ENCODE peak calls at places on chromosomes 4 and X, in seven cellular contexts. One of them, this sample, is unnamed.

GRCh38 chrX:11766487-11766886 is 8.4 kb downstream of the MSL3 start:
- DNase-seq in IMR-90: no peak
- DNase-seq in stimulated activated CD4-positive, alpha-beta T cell treated with anti-CD3 and anti-CD28 coated beads, Interleukin-2, amount 100 ng/mL, for 4 hours: no peak
- DNase-seq in H4: no peak
- DNase-seq in activated T-helper 1 cell treated with anti-CD3 and anti-CD28 coated beads, Interleukin-12 subunit alpha, Interleukin-12 subunit beta, Interleukin-2, Interleukin-4 antibody, amounts not matched to agents 30 ng/mL and 10 ng/mL and 1 ng/mL, durations not matched to agents 14 hours and 24 hours and 36 hours: no peak
- DNase-seq in upper lobe of left lung: no peak
- DNase-seq in NCI-H2081 treated with DMSO at 0.1 percent for 48 hours: no peak
- DNase-seq in this sample: no peak

GRCh38 chrX:11244641-11245040 is 48.6 kb upstream of the AMELX start:
- DNase-seq in NCI-H2081 treated with DMSO at 0.1 percent for 48 hours: no peak
- DNase-seq in activated T-helper 1 cell treated with anti-CD3 and anti-CD28 coated beads, Interleukin-12 subunit alpha, Interleukin-12 subunit beta, Interleukin-2, Interleukin-4 antibody, amounts not matched to agents 30 ng/mL and 10 ng/mL and 1 ng/mL, durations not matched to agents 14 hours and 24 hours and 36 hours: no peak
- DNase-seq in H4: no peak
- DNase-seq in IMR-90: peak
- DNase-seq in stimulated activated CD4-positive, alpha-beta T cell treated with anti-CD3 and anti-CD28 coated beads, Interleukin-2, amount 100 ng/mL, for 4 hours: no peak
- DNase-seq in upper lobe of left lung: no peak
- DNase-seq in this sample: no peak

GRCh38 chr4:177554966-177555574 is 112.8 kb upstream of the AGA start:
- DNase-seq in stimulated activated CD4-positive, alpha-beta T cell treated with anti-CD3 and anti-CD28 coated beads, Interleukin-2, amount 100 ng/mL, for 4 hours: no peak
- DNase-seq in NCI-H2081 treated with DMSO at 0.1 percent for 48 hours: no peak
- DNase-seq in upper lobe of left lung: no peak
- DNase-seq in H4: peak
- DNase-seq in IMR-90: peak
- DNase-seq in activated T-helper 1 cell treated with anti-CD3 and anti-CD28 coated beads, Interleukin-12 subunit alpha, Interleukin-12 subunit beta, Interleukin-2, Interleukin-4 antibody, amounts not matched to agents 30 ng/mL and 10 ng/mL and 1 ng/mL, durations not matched to agents 14 hours and 24 hours and 36 hours: no peak
- DNase-seq in this sample: no peak

GRCh38 chr4:2791518-2792395 is 1.1 kb upstream of the SH3BP2 start:
- DNase-seq in NCI-H2081 treated with DMSO at 0.1 percent for 48 hours: no peak
- DNase-seq in upper lobe of left lung: no peak
- DNase-seq in H4: no peak
- DNase-seq in activated T-helper 1 cell treated with anti-CD3 and anti-CD28 coated beads, Interleukin-12 subunit alpha, Interleukin-12 subunit beta, Interleukin-2, Interleukin-4 antibody, amounts not matched to agents 30 ng/mL and 10 ng/mL and 1 ng/mL, durations not matched to agents 14 hours and 24 hours and 36 hours: no peak
- DNase-seq in stimulated activated CD4-positive, alpha-beta T cell treated with anti-CD3 and anti-CD28 coated beads, Interleukin-2, amount 100 ng/mL, for 4 hours: no peak
- DNase-seq in IMR-90: no peak
- DNase-seq in this sample: no peak

GRCh38 chrX:96707829-96708228 is 23.2 kb downstream of the DIAPH2 start:
- DNase-seq in H4: no peak
- DNase-seq in IMR-90: no peak
- DNase-seq in NCI-H2081 treated with DMSO at 0.1 percent for 48 hours: no peak
- DNase-seq in activated T-helper 1 cell treated with anti-CD3 and anti-CD28 coated beads, Interleukin-12 subunit alpha, Interleukin-12 subunit beta, Interleukin-2, Interleukin-4 antibody, amounts not matched to agents 30 ng/mL and 10 ng/mL and 1 ng/mL, durations not matched to agents 14 hours and 24 hours and 36 hours: no peak
- DNase-seq in stimulated activated CD4-positive, alpha-beta T cell treated with anti-CD3 and anti-CD28 coated beads, Interleukin-2, amount 100 ng/mL, for 4 hours: no peak
- DNase-seq in upper lobe of left lung: no peak
- DNase-seq in this sample: no peak

GRCh38 chr4:41526628-41527027 is 11.3 kb upstream of the LIMCH1 start:
- DNase-seq in H4: no peak
- DNase-seq in NCI-H2081 treated with DMSO at 0.1 percent for 48 hours: no peak
- DNase-seq in upper lobe of left lung: no peak
- DNase-seq in stimulated activated CD4-positive, alpha-beta T cell treated with anti-CD3 and anti-CD28 coated beads, Interleukin-2, amount 100 ng/mL, for 4 hours: no peak
- DNase-seq in activated T-helper 1 cell treated with anti-CD3 and anti-CD28 coated beads, Interleukin-12 subunit alpha, Interleukin-12 subunit beta, Interleukin-2, Interleukin-4 antibody, amounts not matched to agents 30 ng/mL and 10 ng/mL and 1 ng/mL, durations not matched to agents 14 hours and 24 hours and 36 hours: no peak
- DNase-seq in IMR-90: peak
- DNase-seq in this sample: no peak

GRCh38 chr4:5082381-5082780 is 31.1 kb downstream of the STK32B start:
- DNase-seq in activated T-helper 1 cell treated with anti-CD3 and anti-CD28 coated beads, Interleukin-12 subunit alpha, Interleukin-12 subunit beta, Interleukin-2, Interleukin-4 antibody, amounts not matched to agents 30 ng/mL and 10 ng/mL and 1 ng/mL, durations not matched to agents 14 hours and 24 hours and 36 hours: no peak
- DNase-seq in IMR-90: no peak
- DNase-seq in H4: no peak
- DNase-seq in NCI-H2081 treated with DMSO at 0.1 percent for 48 hours: no peak
- DNase-seq in upper lobe of left lung: no peak
- DNase-seq in stimulated activated CD4-positive, alpha-beta T cell treated with anti-CD3 and anti-CD28 coated beads, Interleukin-2, amount 100 ng/mL, for 4 hours: no peak
- DNase-seq in this sample: no peak

GRCh38 chrX:13627306-13627705 is 25.6 kb upstream of the TCEANC start:
- DNase-seq in upper lobe of left lung: no peak
- DNase-seq in stimulated activated CD4-positive, alpha-beta T cell treated with anti-CD3 and anti-CD28 coated beads, Interleukin-2, amount 100 ng/mL, for 4 hours: no peak
- DNase-seq in IMR-90: no peak
- DNase-seq in activated T-helper 1 cell treated with anti-CD3 and anti-CD28 coated beads, Interleukin-12 subunit alpha, Interleukin-12 subunit beta, Interleukin-2, Interleukin-4 antibody, amounts not matched to agents 30 ng/mL and 10 ng/mL and 1 ng/mL, durations not matched to agents 14 hours and 24 hours and 36 hours: no peak
- DNase-seq in H4: no peak
- DNase-seq in NCI-H2081 treated with DMSO at 0.1 percent for 48 hours: no peak
- DNase-seq in this sample: no peak

GRCh38 chr4:15577508-15577907 is 77.6 kb downstream of the FBXL5 start:
- DNase-seq in stimulated activated CD4-positive, alpha-beta T cell treated with anti-CD3 and anti-CD28 coated beads, Interleukin-2, amount 100 ng/mL, for 4 hours: no peak
- DNase-seq in IMR-90: peak
- DNase-seq in upper lobe of left lung: no peak
- DNase-seq in H4: no peak
- DNase-seq in NCI-H2081 treated with DMSO at 0.1 percent for 48 hours: no peak
- DNase-seq in activated T-helper 1 cell treated with anti-CD3 and anti-CD28 coated beads, Interleukin-12 subunit alpha, Interleukin-12 subunit beta, Interleukin-2, Interleukin-4 antibody, amounts not matched to agents 30 ng/mL and 10 ng/mL and 1 ng/mL, durations not matched to agents 14 hours and 24 hours and 36 hours: no peak
- DNase-seq in this sample: no peak

GRCh38 chr4:53043900-53044650 is 182.0 kb downstream of the RASL11B start:
- DNase-seq in upper lobe of left lung: no peak
- DNase-seq in NCI-H2081 treated with DMSO at 0.1 percent for 48 hours: no peak
- DNase-seq in stimulated activated CD4-positive, alpha-beta T cell treated with anti-CD3 and anti-CD28 coated beads, Interleukin-2, amount 100 ng/mL, for 4 hours: no peak
- DNase-seq in H4: no peak
- DNase-seq in IMR-90: no peak
- DNase-seq in activated T-helper 1 cell treated with anti-CD3 and anti-CD28 coated beads, Interleukin-12 subunit alpha, Interleukin-12 subunit beta, Interleukin-2, Interleukin-4 antibody, amounts not matched to agents 30 ng/mL and 10 ng/mL and 1 ng/mL, durations not matched to agents 14 hours and 24 hours and 36 hours: no peak
- DNase-seq in this sample: no peak

GRCh38 chr4:101865501-101866062 is 75.1 kb downstream of the BANK1 start:
- DNase-seq in IMR-90: peak
- DNase-seq in NCI-H2081 treated with DMSO at 0.1 percent for 48 hours: no peak
- DNase-seq in upper lobe of left lung: no peak
- DNase-seq in stimulated activated CD4-positive, alpha-beta T cell treated with anti-CD3 and anti-CD28 coated beads, Interleukin-2, amount 100 ng/mL, for 4 hours: no peak
- DNase-seq in H4: peak
- DNase-seq in activated T-helper 1 cell treated with anti-CD3 and anti-CD28 coated beads, Interleukin-12 subunit alpha, Interleukin-12 subunit beta, Interleukin-2, Interleukin-4 antibody, amounts not matched to agents 30 ng/mL and 10 ng/mL and 1 ng/mL, durations not matched to agents 14 hours and 24 hours and 36 hours: no peak
- DNase-seq in this sample: no peak

GRCh38 chrX:14864626-14865025 is 8.2 kb downstream of the FANCB start:
- DNase-seq in NCI-H2081 treated with DMSO at 0.1 percent for 48 hours: no peak
- DNase-seq in upper lobe of left lung: no peak
- DNase-seq in H4: no peak
- DNase-seq in stimulated activated CD4-positive, alpha-beta T cell treated with anti-CD3 and anti-CD28 coated beads, Interleukin-2, amount 100 ng/mL, for 4 hours: no peak
- DNase-seq in activated T-helper 1 cell treated with anti-CD3 and anti-CD28 coated beads, Interleukin-12 subunit alpha, Interleukin-12 subunit beta, Interleukin-2, Interleukin-4 antibody, amounts not matched to agents 30 ng/mL and 10 ng/mL and 1 ng/mL, durations not matched to agents 14 hours and 24 hours and 36 hours: no peak
- DNase-seq in IMR-90: peak
- DNase-seq in this sample: no peak

GRCh38 chr4:140645196-140645595 is 76.4 kb upstream of the UCP1 start:
- DNase-seq in activated T-helper 1 cell treated with anti-CD3 and anti-CD28 coated beads, Interleukin-12 subunit alpha, Interleukin-12 subunit beta, Interleukin-2, Interleukin-4 antibody, amounts not matched to agents 30 ng/mL and 10 ng/mL and 1 ng/mL, durations not matched to agents 14 hours and 24 hours and 36 hours: no peak
- DNase-seq in stimulated activated CD4-positive, alpha-beta T cell treated with anti-CD3 and anti-CD28 coated beads, Interleukin-2, amount 100 ng/mL, for 4 hours: no peak
- DNase-seq in upper lobe of left lung: peak
- DNase-seq in NCI-H2081 treated with DMSO at 0.1 percent for 48 hours: no peak
- DNase-seq in H4: no peak
- DNase-seq in IMR-90: no peak
- DNase-seq in this sample: no peak

GRCh38 chrX:150238656-150239382 is 124.3 kb upstream of the MAMLD1 start:
- DNase-seq in NCI-H2081 treated with DMSO at 0.1 percent for 48 hours: no peak
- DNase-seq in H4: no peak
- DNase-seq in stimulated activated CD4-positive, alpha-beta T cell treated with anti-CD3 and anti-CD28 coated beads, Interleukin-2, amount 100 ng/mL, for 4 hours: no peak
- DNase-seq in activated T-helper 1 cell treated with anti-CD3 and anti-CD28 coated beads, Interleukin-12 subunit alpha, Interleukin-12 subunit beta, Interleukin-2, Interleukin-4 antibody, amounts not matched to agents 30 ng/mL and 10 ng/mL and 1 ng/mL, durations not matched to agents 14 hours and 24 hours and 36 hours: no peak
- DNase-seq in upper lobe of left lung: no peak
- DNase-seq in IMR-90: no peak
- DNase-seq in this sample: no peak

GRCh38 chr4:54077812-54078211 is 13.4 kb upstream of the CHIC2 start:
- DNase-seq in upper lobe of left lung: no peak
- DNase-seq in activated T-helper 1 cell treated with anti-CD3 and anti-CD28 coated beads, Interleukin-12 subunit alpha, Interleukin-12 subunit beta, Interleukin-2, Interleukin-4 antibody, amounts not matched to agents 30 ng/mL and 10 ng/mL and 1 ng/mL, durations not matched to agents 14 hours and 24 hours and 36 hours: no peak
- DNase-seq in stimulated activated CD4-positive, alpha-beta T cell treated with anti-CD3 and anti-CD28 coated beads, Interleukin-2, amount 100 ng/mL, for 4 hours: no peak
- DNase-seq in H4: no peak
- DNase-seq in NCI-H2081 treated with DMSO at 0.1 percent for 48 hours: no peak
- DNase-seq in IMR-90: peak
- DNase-seq in this sample: no peak

GRCh38 chr4:53617101-53617680 is 25.9 kb upstream of the LNX1 start:
- DNase-seq in activated T-helper 1 cell treated with anti-CD3 and anti-CD28 coated beads, Interleukin-12 subunit alpha, Interleukin-12 subunit beta, Interleukin-2, Interleukin-4 antibody, amounts not matched to agents 30 ng/mL and 10 ng/mL and 1 ng/mL, durations not matched to agents 14 hours and 24 hours and 36 hours: no peak
- DNase-seq in NCI-H2081 treated with DMSO at 0.1 percent for 48 hours: no peak
- DNase-seq in H4: no peak
- DNase-seq in upper lobe of left lung: no peak
- DNase-seq in IMR-90: peak
- DNase-seq in stimulated activated CD4-positive, alpha-beta T cell treated with anti-CD3 and anti-CD28 coated beads, Interleukin-2, amount 100 ng/mL, for 4 hours: no peak
- DNase-seq in this sample: no peak

GRCh38 chrX:146278381-146278780 is 460.8 kb downstream of the SLITRK2 start:
- DNase-seq in H4: peak
- DNase-seq in activated T-helper 1 cell treated with anti-CD3 and anti-CD28 coated beads, Interleukin-12 subunit alpha, Interleukin-12 subunit beta, Interleukin-2, Interleukin-4 antibody, amounts not matched to agents 30 ng/mL and 10 ng/mL and 1 ng/mL, durations not matched to agents 14 hours and 24 hours and 36 hours: no peak
- DNase-seq in stimulated activated CD4-positive, alpha-beta T cell treated with anti-CD3 and anti-CD28 coated beads, Interleukin-2, amount 100 ng/mL, for 4 hours: no peak
- DNase-seq in NCI-H2081 treated with DMSO at 0.1 percent for 48 hours: no peak
- DNase-seq in IMR-90: no peak
- DNase-seq in upper lobe of left lung: no peak
- DNase-seq in this sample: no peak

GRCh38 chr4:85391011-85391410 is 83.9 kb upstream of the ARHGAP24 start:
- DNase-seq in NCI-H2081 treated with DMSO at 0.1 percent for 48 hours: no peak
- DNase-seq in stimulated activated CD4-positive, alpha-beta T cell treated with anti-CD3 and anti-CD28 coated beads, Interleukin-2, amount 100 ng/mL, for 4 hours: no peak
- DNase-seq in activated T-helper 1 cell treated with anti-CD3 and anti-CD28 coated beads, Interleukin-12 subunit alpha, Interleukin-12 subunit beta, Interleukin-2, Interleukin-4 antibody, amounts not matched to agents 30 ng/mL and 10 ng/mL and 1 ng/mL, durations not matched to agents 14 hours and 24 hours and 36 hours: no peak
- DNase-seq in H4: no peak
- DNase-seq in upper lobe of left lung: no peak
- DNase-seq in IMR-90: no peak
- DNase-seq in this sample: no peak

GRCh38 chrX:116873678-116874077 is 410.9 kb upstream of the CT83 start:
- DNase-seq in IMR-90: no peak
- DNase-seq in H4: peak
- DNase-seq in upper lobe of left lung: no peak
- DNase-seq in NCI-H2081 treated with DMSO at 0.1 percent for 48 hours: no peak
- DNase-seq in activated T-helper 1 cell treated with anti-CD3 and anti-CD28 coated beads, Interleukin-12 subunit alpha, Interleukin-12 subunit beta, Interleukin-2, Interleukin-4 antibody, amounts not matched to agents 30 ng/mL and 10 ng/mL and 1 ng/mL, durations not matched to agents 14 hours and 24 hours and 36 hours: no peak
- DNase-seq in stimulated activated CD4-positive, alpha-beta T cell treated with anti-CD3 and anti-CD28 coated beads, Interleukin-2, amount 100 ng/mL, for 4 hours: no peak
- DNase-seq in this sample: peak

GRCh38 chr4:89915937-89916336 is 21.3 kb downstream of the MMRN1 start:
- DNase-seq in activated T-helper 1 cell treated with anti-CD3 and anti-CD28 coated beads, Interleukin-12 subunit alpha, Interleukin-12 subunit beta, Interleukin-2, Interleukin-4 antibody, amounts not matched to agents 30 ng/mL and 10 ng/mL and 1 ng/mL, durations not matched to agents 14 hours and 24 hours and 36 hours: no peak
- DNase-seq in H4: no peak
- DNase-seq in upper lobe of left lung: no peak
- DNase-seq in NCI-H2081 treated with DMSO at 0.1 percent for 48 hours: no peak
- DNase-seq in IMR-90: no peak
- DNase-seq in stimulated activated CD4-positive, alpha-beta T cell treated with anti-CD3 and anti-CD28 coated beads, Interleukin-2, amount 100 ng/mL, for 4 hours: no peak
- DNase-seq in this sample: no peak

GRCh38 chr4:146165840-146166239 is 9.7 kb upstream of the LSM6 start:
- DNase-seq in upper lobe of left lung: no peak
- DNase-seq in NCI-H2081 treated with DMSO at 0.1 percent for 48 hours: no peak
- DNase-seq in stimulated activated CD4-positive, alpha-beta T cell treated with anti-CD3 and anti-CD28 coated beads, Interleukin-2, amount 100 ng/mL, for 4 hours: no peak
- DNase-seq in activated T-helper 1 cell treated with anti-CD3 and anti-CD28 coated beads, Interleukin-12 subunit alpha, Interleukin-12 subunit beta, Interleukin-2, Interleukin-4 antibody, amounts not matched to agents 30 ng/mL and 10 ng/mL and 1 ng/mL, durations not matched to agents 14 hours and 24 hours and 36 hours: no peak
- DNase-seq in H4: no peak
- DNase-seq in IMR-90: peak
- DNase-seq in this sample: peak

GRCh38 chr4:104971458-104971857 is 175.2 kb upstream of the TET2 start:
- DNase-seq in NCI-H2081 treated with DMSO at 0.1 percent for 48 hours: no peak
- DNase-seq in H4: no peak
- DNase-seq in IMR-90: no peak
- DNase-seq in stimulated activated CD4-positive, alpha-beta T cell treated with anti-CD3 and anti-CD28 coated beads, Interleukin-2, amount 100 ng/mL, for 4 hours: no peak
- DNase-seq in activated T-helper 1 cell treated with anti-CD3 and anti-CD28 coated beads, Interleukin-12 subunit alpha, Interleukin-12 subunit beta, Interleukin-2, Interleukin-4 antibody, amounts not matched to agents 30 ng/mL and 10 ng/mL and 1 ng/mL, durations not matched to agents 14 hours and 24 hours and 36 hours: no peak
- DNase-seq in upper lobe of left lung: no peak
- DNase-seq in this sample: no peak

GRCh38 chr4:56255820-56256219 is 131.5 kb downstream of the AASDH start:
- DNase-seq in activated T-helper 1 cell treated with anti-CD3 and anti-CD28 coated beads, Interleukin-12 subunit alpha, Interleukin-12 subunit beta, Interleukin-2, Interleukin-4 antibody, amounts not matched to agents 30 ng/mL and 10 ng/mL and 1 ng/mL, durations not matched to agents 14 hours and 24 hours and 36 hours: no peak
- DNase-seq in NCI-H2081 treated with DMSO at 0.1 percent for 48 hours: no peak
- DNase-seq in IMR-90: no peak
- DNase-seq in stimulated activated CD4-positive, alpha-beta T cell treated with anti-CD3 and anti-CD28 coated beads, Interleukin-2, amount 100 ng/mL, for 4 hours: no peak
- DNase-seq in H4: no peak
- DNase-seq in upper lobe of left lung: no peak
- DNase-seq in this sample: no peak

GRCh38 chr4:25694466-25694865 is 38.8 kb downstream of the SLC34A2 start:
- DNase-seq in upper lobe of left lung: no peak
- DNase-seq in H4: peak
- DNase-seq in stimulated activated CD4-positive, alpha-beta T cell treated with anti-CD3 and anti-CD28 coated beads, Interleukin-2, amount 100 ng/mL, for 4 hours: no peak
- DNase-seq in IMR-90: peak
- DNase-seq in NCI-H2081 treated with DMSO at 0.1 percent for 48 hours: no peak
- DNase-seq in activated T-helper 1 cell treated with anti-CD3 and anti-CD28 coated beads, Interleukin-12 subunit alpha, Interleukin-12 subunit beta, Interleukin-2, Interleukin-4 antibody, amounts not matched to agents 30 ng/mL and 10 ng/mL and 1 ng/mL, durations not matched to agents 14 hours and 24 hours and 36 hours: no peak
- DNase-seq in this sample: no peak

GRCh38 chrX:34578237-34578636 is 78.8 kb downstream of the TMEM47 start:
- DNase-seq in stimulated activated CD4-positive, alpha-beta T cell treated with anti-CD3 and anti-CD28 coated beads, Interleukin-2, amount 100 ng/mL, for 4 hours: no peak
- DNase-seq in IMR-90: peak
- DNase-seq in upper lobe of left lung: no peak
- DNase-seq in H4: peak
- DNase-seq in NCI-H2081 treated with DMSO at 0.1 percent for 48 hours: no peak
- DNase-seq in activated T-helper 1 cell treated with anti-CD3 and anti-CD28 coated beads, Interleukin-12 subunit alpha, Interleukin-12 subunit beta, Interleukin-2, Interleukin-4 antibody, amounts not matched to agents 30 ng/mL and 10 ng/mL and 1 ng/mL, durations not matched to agents 14 hours and 24 hours and 36 hours: no peak
- DNase-seq in this sample: peak

GRCh38 chr4:82864336-82865001 is 26.5 kb downstream of the SEC31A start:
- DNase-seq in upper lobe of left lung: no peak
- DNase-seq in activated T-helper 1 cell treated with anti-CD3 and anti-CD28 coated beads, Interleukin-12 subunit alpha, Interleukin-12 subunit beta, Interleukin-2, Interleukin-4 antibody, amounts not matched to agents 30 ng/mL and 10 ng/mL and 1 ng/mL, durations not matched to agents 14 hours and 24 hours and 36 hours: peak
- DNase-seq in stimulated activated CD4-positive, alpha-beta T cell treated with anti-CD3 and anti-CD28 coated beads, Interleukin-2, amount 100 ng/mL, for 4 hours: no peak
- DNase-seq in NCI-H2081 treated with DMSO at 0.1 percent for 48 hours: no peak
- DNase-seq in IMR-90: no peak
- DNase-seq in H4: no peak
- DNase-seq in this sample: no peak

GRCh38 chr4:39369301-39369700 is 3.1 kb upstream of the RFC1 start:
- DNase-seq in stimulated activated CD4-positive, alpha-beta T cell treated with anti-CD3 and anti-CD28 coated beads, Interleukin-2, amount 100 ng/mL, for 4 hours: no peak
- DNase-seq in H4: no peak
- DNase-seq in NCI-H2081 treated with DMSO at 0.1 percent for 48 hours: no peak
- DNase-seq in upper lobe of left lung: no peak
- DNase-seq in IMR-90: no peak
- DNase-seq in activated T-helper 1 cell treated with anti-CD3 and anti-CD28 coated beads, Interleukin-12 subunit alpha, Interleukin-12 subunit beta, Interleukin-2, Interleukin-4 antibody, amounts not matched to agents 30 ng/mL and 10 ng/mL and 1 ng/mL, durations not matched to agents 14 hours and 24 hours and 36 hours: no peak
- DNase-seq in this sample: no peak

GRCh38 chr4:162791321-162791720 is 375.4 kb downstream of the NAF1 start:
- DNase-seq in NCI-H2081 treated with DMSO at 0.1 percent for 48 hours: no peak
- DNase-seq in H4: no peak
- DNase-seq in upper lobe of left lung: no peak
- DNase-seq in IMR-90: no peak
- DNase-seq in activated T-helper 1 cell treated with anti-CD3 and anti-CD28 coated beads, Interleukin-12 subunit alpha, Interleukin-12 subunit beta, Interleukin-2, Interleukin-4 antibody, amounts not matched to agents 30 ng/mL and 10 ng/mL and 1 ng/mL, durations not matched to agents 14 hours and 24 hours and 36 hours: no peak
- DNase-seq in stimulated activated CD4-positive, alpha-beta T cell treated with anti-CD3 and anti-CD28 coated beads, Interleukin-2, amount 100 ng/mL, for 4 hours: no peak
- DNase-seq in this sample: no peak

GRCh38 chr4:182478475-182478874 is 235.3 kb downstream of the TENM3 start:
- DNase-seq in IMR-90: peak
- DNase-seq in H4: peak
- DNase-seq in upper lobe of left lung: no peak
- DNase-seq in activated T-helper 1 cell treated with anti-CD3 and anti-CD28 coated beads, Interleukin-12 subunit alpha, Interleukin-12 subunit beta, Interleukin-2, Interleukin-4 antibody, amounts not matched to agents 30 ng/mL and 10 ng/mL and 1 ng/mL, durations not matched to agents 14 hours and 24 hours and 36 hours: no peak
- DNase-seq in NCI-H2081 treated with DMSO at 0.1 percent for 48 hours: peak
- DNase-seq in stimulated activated CD4-positive, alpha-beta T cell treated with anti-CD3 and anti-CD28 coated beads, Interleukin-2, amount 100 ng/mL, for 4 hours: no peak
- DNase-seq in this sample: peak

GRCh38 chr4:25113915-25114904 is 46.0 kb downstream of the SEPSECS start:
- DNase-seq in upper lobe of left lung: peak
- DNase-seq in IMR-90: peak
- DNase-seq in NCI-H2081 treated with DMSO at 0.1 percent for 48 hours: no peak
- DNase-seq in activated T-helper 1 cell treated with anti-CD3 and anti-CD28 coated beads, Interleukin-12 subunit alpha, Interleukin-12 subunit beta, Interleukin-2, Interleukin-4 antibody, amounts not matched to agents 30 ng/mL and 10 ng/mL and 1 ng/mL, durations not matched to agents 14 hours and 24 hours and 36 hours: no peak
- DNase-seq in stimulated activated CD4-positive, alpha-beta T cell treated with anti-CD3 and anti-CD28 coated beads, Interleukin-2, amount 100 ng/mL, for 4 hours: no peak
- DNase-seq in H4: peak
- DNase-seq in this sample: peak